ENCODE peak calls at places on chromosomes 6 and 20, in six cellular contexts. O is K562, K is sigmoid colon, P is spleen, T is transverse colon, W is prostate gland. R is an unnamed sample. For H3K27me3, the result is how much of the 10 kb centered on the place peaks cover.

GRCh38 chr20:24470031-24470781 is 777 bp downstream of the SYNDIG1 start:
- DNase-seq in O (no peak), K (peak), P (no peak), T (no peak), W (no peak), R (peak)

GRCh38 chr20:61951695-61952533 is 113.8 kb downstream of the TAF4 start:
- DNase-seq in O (peak), K (peak), P (peak), T (no peak), W (no peak), R (no peak)

GRCh38 chr20:5100684-5101347 is 18.9 kb downstream of the PCNA start:
- DNase-seq in O (peak), K (peak), P (peak), T (peak), W (peak), R (peak)

GRCh38 chr20:62023935-62024334 is 41.7 kb downstream of the TAF4 start:
- DNase-seq in O (no peak), K (no peak), P (no peak), T (no peak), W (no peak), R (no peak)

GRCh38 chr6:21026576-21027273 is 492.5 kb downstream of the CDKAL1 start:
- DNase-seq in O (no peak), K (no peak), P (no peak), T (no peak), W (no peak), R (no peak)

GRCh38 chr6:157380458-157380778 is 572 bp upstream of the ZDHHC14 start:
- DNase-seq in O (no peak), K (no peak), P (no peak), T (no peak), W (no peak), R (no peak)

GRCh38 chr6:113442040-113442439 is 415.1 kb upstream of the MARCKS start:
- DNase-seq in O (no peak), K (no peak), P (no peak), T (no peak), W (no peak), R (no peak)

GRCh38 chr20:41308290-41308691 is 9.2 kb downstream of the ZHX3 start:
- DNase-seq in O (no peak), K (no peak), P (no peak), T (no peak), W (no peak), R (no peak)

GRCh38 chr20:15310361-15310760 is 972.9 kb upstream of the FLRT3 start:
- DNase-seq in O (no peak), K (no peak), P (no peak), T (no peak), W (no peak), R (no peak)

GRCh38 chr6:136788069-136788902 is 4.0 kb downstream of the MAP3K5 start:
- DNase-seq in O (no peak), K (no peak), P (no peak), T (no peak), W (no peak), R (no peak)

GRCh38 chr6:29016559-29017427 is 11.7 kb upstream of the ZNF311 start:
- DNase-seq in O (peak), K (peak), P (peak), T (peak), W (peak), R (peak)

GRCh38 chr6:79353226-79353625 is 118.7 kb upstream of the HMGN3 start:
- DNase-seq in O (no peak), K (no peak), P (no peak), T (no peak), W (no peak), R (no peak)

GRCh38 chr6:113015249-113015648 is 668.1 kb downstream of the RFPL4B start:
- DNase-seq in O (no peak), K (no peak), P (no peak), T (no peak), W (no peak), R (no peak)

GRCh38 chr6:159307246-159307790 is 138.1 kb downstream of the FNDC1 start:
- DNase-seq in O (no peak), K (no peak), P (no peak), T (no peak), W (no peak), R (no peak)

GRCh38 chr6:143691155-143691554 is 13.4 kb downstream of the PHACTR2 start:
- DNase-seq in O (no peak), K (no peak), P (no peak), T (no peak), W (no peak), R (no peak)

GRCh38 chr20:49215232-49215631 is 4.0 kb upstream of the DDX27 start:
- DNase-seq in O (no peak), K (no peak), P (no peak), T (no peak), W (no peak), R (no peak)

GRCh38 chr6:146546440-146546839 is 2.8 kb downstream of the RAB32 start:
- DNase-seq in O (no peak), K (no peak), P (no peak), T (no peak), W (no peak), R (no peak)

GRCh38 chr20:4320284-4320683 is 304.9 kb upstream of the RNF24 start:
- DNase-seq in O (no peak), K (no peak), P (no peak), T (no peak), W (no peak), R (no peak)

GRCh38 chr6:163554663-163555062 is 140.1 kb downstream of the QKI start:
- DNase-seq in O (peak), K (no peak), P (peak), T (peak), W (no peak), R (no peak)

GRCh38 chr6:30707281-30707850 is 9.7 kb downstream of the MDC1 start:
- DNase-seq in O (no peak), K (no peak), P (peak), T (no peak), W (no peak), R (no peak)

GRCh38 chr20:5864873-5865582 is 85.3 kb downstream of the TRMT6 start:
- DNase-seq in O (no peak), K (no peak), P (no peak), T (no peak), W (no peak), R (no peak)

GRCh38 chr20:29874476-29875202 is 1382.8 kb upstream of the DEFB115 start:
- DNase-seq in O (no peak), K (peak), P (no peak), T (no peak), W (no peak), R (peak)

GRCh38 chr6:108117427-108118358 is 43.2 kb upstream of the OSTM1 start:
- DNase-seq in O (no peak), K (no peak), P (peak), T (peak), W (no peak), R (no peak)

GRCh38 chr20:45456632-45457031 is 12.9 kb upstream of the WFDC2 start:
- DNase-seq in O (peak), K (no peak), P (no peak), T (peak), W (no peak), R (no peak)

GRCh38 chr20:33103561-33103960 is 24.1 kb downstream of the BPIFB4 start:
- DNase-seq in O (no peak), K (no peak), P (no peak), T (no peak), W (no peak), R (no peak)

GRCh38 chr20:15248618-15249395 is 911.4 kb upstream of the FLRT3 start:
- DNase-seq in O (no peak), K (no peak), P (no peak), T (no peak), W (no peak), R (no peak)

GRCh38 chr6:82362868-82363267 is 749 bp upstream of the TPBG start:
- DNase-seq in O (no peak), K (no peak), P (no peak), T (no peak), W (no peak), R (no peak)

GRCh38 chr20:20362774-20363435 is 5.0 kb upstream of the INSM1 start:
- DNase-seq in O (no peak), K (no peak), P (no peak), T (no peak), W (no peak), R (no peak)
- TF ChIP-seq POLR2AphosphoS5 in O (no peak), K (no peak), P (no peak), T (no peak), W (no peak), R (no peak)

DNA sequence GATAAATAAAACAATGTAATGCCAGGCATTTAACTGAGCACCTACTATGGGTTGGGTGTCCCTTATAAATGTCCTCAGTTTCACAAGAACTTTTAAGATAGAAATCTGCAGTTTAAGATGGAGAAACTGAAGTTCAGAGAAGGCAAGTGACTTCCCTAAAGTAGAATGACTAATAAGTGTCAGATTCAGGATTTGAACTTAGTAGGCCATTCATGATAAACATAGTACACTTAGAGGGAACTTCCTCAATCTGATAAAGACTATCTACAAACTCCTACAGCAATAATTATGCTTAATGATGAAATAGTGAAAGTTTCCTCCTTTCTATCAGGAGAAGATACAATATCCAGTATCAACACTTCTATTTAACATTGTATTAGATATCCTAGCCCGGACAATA is 43.9 kb downstream of the NCR2 start:
- DNase-seq in O (no peak), K (no peak), P (no peak), T (no peak), W (no peak), R (no peak)
- H3K27me3 ChIP-seq in O (under half), K (under half), P (under half), T (under half), W (under half), R (under half)

GRCh38 chr6:138882369-138883017 is 86.6 kb downstream of the ECT2L start:
- DNase-seq in O (no peak), K (no peak), P (no peak), T (no peak), W (no peak), R (no peak)
- TF ChIP-seq POLR2AphosphoS5 in O (no peak), K (no peak), P (no peak), T (no peak), W (no peak), R (no peak)

GRCh38 chr6:100440935-100441334 is 23.8 kb downstream of the SIM1 start:
- DNase-seq in O (no peak), K (no peak), P (no peak), T (no peak), W (no peak), R (no peak)
- H3K27me3 ChIP-seq in O (under half), K (under half), P (under half), T (half or more), W (under half), R (under half)

GRCh38 chr6:6564154-6564553 is 24.4 kb upstream of the LY86 start:
- DNase-seq in O (no peak), K (no peak), P (no peak), T (no peak), W (no peak), R (no peak)
- TF ChIP-seq POLR2AphosphoS5 in O (no peak), K (no peak), P (no peak), T (no peak), W (no peak), R (no peak)

GRCh38 chr20:47694021-47694818 is 91.1 kb downstream of the SULF2 start:
- DNase-seq in O (no peak), K (no peak), P (no peak), T (no peak), W (no peak), R (no peak)
- H3K27me3 ChIP-seq in O (under half), K (under half), P (under half), T (under half), W (under half), R (under half)

DNA sequence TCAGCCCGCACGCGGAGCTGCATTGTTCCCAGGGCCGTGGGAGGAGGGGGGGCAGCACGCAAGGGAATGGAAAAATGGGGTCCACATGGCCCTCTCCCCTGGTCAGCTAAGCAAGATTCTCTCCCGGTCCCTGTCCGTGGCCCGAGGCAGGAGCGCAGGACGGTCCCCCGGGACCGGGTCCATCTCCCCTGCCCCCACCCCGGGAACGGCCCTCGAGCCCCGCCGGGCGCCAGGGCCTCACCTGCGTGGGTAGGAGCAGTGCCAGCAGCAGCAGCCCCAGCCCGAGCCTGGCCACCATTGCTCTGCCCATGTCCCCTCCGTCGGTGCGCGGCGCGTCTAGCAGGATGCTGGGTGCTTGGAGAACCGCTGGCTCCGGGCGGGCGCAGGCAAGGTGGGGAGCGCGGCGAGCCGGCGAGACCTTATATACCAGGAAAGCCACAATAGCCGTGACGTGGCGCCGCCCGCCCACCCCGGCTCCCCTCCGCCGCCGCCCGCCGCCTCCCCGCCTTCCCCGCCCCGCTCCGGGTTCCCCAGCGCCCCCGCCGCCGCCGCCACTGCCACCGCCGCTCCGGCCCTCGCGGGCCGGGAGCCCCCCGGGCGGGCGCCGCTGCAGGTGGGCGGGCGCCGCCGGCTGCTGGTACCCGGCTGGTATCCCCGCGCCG is at the start of gene CD24:
- DNase-seq in O (peak), K (no peak), P (peak), T (peak), W (peak), R (peak)
- TF ChIP-seq POLR2AphosphoS5 in O (no peak), K (no peak), P (peak), T (peak), W (no peak), R (peak)

GRCh38 chr6:34001706-34002645 is 143.9 kb downstream of the GRM4 start:
- DNase-seq in O (no peak), K (no peak), P (peak), T (no peak), W (no peak), R (no peak)
- H3K27me3 ChIP-seq in O (under half), K (under half), P (under half), T (under half), W (under half), R (under half)

GRCh38 chr6:91276315-91276714 is 689.4 kb upstream of the MAP3K7 start:
- DNase-seq in O (no peak), K (no peak), P (no peak), T (no peak), W (no peak), R (no peak)
- TF ChIP-seq POLR2AphosphoS5 in O (no peak), K (no peak), P (no peak), T (no peak), W (no peak), R (no peak)

R was measured in breast epithelium.